ENCODE peak calls at places on chromosomes 16 and 17, in seven cellular contexts. Y is cardiac muscle cell, U is HCT116, S is A549, R is stomach, P is mesendoderm, B is GM12878. G is an unnamed sample.

GRCh38 chr17:71600137-71600789 is 520.6 kb upstream of the SOX9 start:
- DNase-seq in S (no peak), P (no peak), B (no peak), U (no peak), Y (no peak), R (no peak), G (no peak)

GRCh38 chr17:56912105-56912999 is 1.5 kb downstream of the TRIM25 start:
- DNase-seq in B (no peak), Y (no peak), R (peak; percentile 32), U (no peak), P (no peak), S (no peak), G (no peak)

GRCh38 chr16:3135120-3135715 is 389 bp downstream of the ZNF213 start:
- DNase-seq in B (no peak), P (no peak), R (no peak), S (no peak), Y (no peak), U (no peak), G (no peak)

GRCh38 chr17:41392278-41392677 is 5.1 kb downstream of the KRT31 start:
- DNase-seq in R (no peak), Y (no peak), B (no peak), U (no peak), P (no peak), S (no peak), G (no peak)

GRCh38 chr17:44112284-44113280 is 10.9 kb downstream of the HDAC5 start:
- DNase-seq in U (no peak), Y (peak; percentile 92), S (no peak), B (no peak), P (no peak), R (no peak), G (no peak)

GRCh38 chr16:82287948-82288347 is 117.9 kb upstream of the MPHOSPH6 start:
- DNase-seq in S (no peak), Y (no peak), R (no peak), P (no peak), U (no peak), B (no peak), G (no peak)

GRCh38 chr16:84471316-84471715 is 33.1 kb downstream of the MEAK7 start:
- DNase-seq in U (no peak), P (no peak), B (no peak), Y (no peak), S (no peak), R (peak; percentile 22), G (no peak)

GRCh38 chr16:58127634-58128033 is 1.5 kb downstream of the CFAP20 start:
- DNase-seq in Y (no peak), P (no peak), U (no peak), B (no peak), S (no peak), R (no peak), G (no peak)

GRCh38 chr17:2090804-2091534 is 36.1 kb downstream of the HIC1 start:
- DNase-seq in P (peak; percentile 90), R (no peak), Y (no peak), U (no peak), S (peak; percentile 51), B (no peak), G (no peak)

GRCh38 chr17:82489117-82489516 is 30.4 kb upstream of the FOXK2 start:
- DNase-seq in R (no peak), P (no peak), U (no peak), Y (no peak), B (no peak), S (no peak), G (no peak)

GRCh38 chr16:66270333-66270927 is 96.1 kb upstream of the CDH5 start:
- DNase-seq in U (peak; percentile 58), P (peak; percentile 91), R (peak; percentile 68), B (no peak), S (peak; percentile 73), Y (peak; percentile 80), G (no peak)

GRCh38 chr16:65070831-65071230 is 51.0 kb downstream of the CDH11 start:
- DNase-seq in R (peak; percentile 26), B (no peak), Y (peak; percentile 23), S (peak; percentile 87), U (no peak), P (peak; percentile 93), G (peak; percentile 10)

GRCh38 chr16:89139907-89140361 is 31.6 kb upstream of the CDH15 start:
- DNase-seq in B (no peak), U (no peak), R (no peak), Y (no peak), P (no peak), S (no peak), G (no peak)

GRCh38 chr17:45320349-45320930 is 3.6 kb upstream of the MAP3K14 start:
- DNase-seq in B (no peak), Y (no peak), P (no peak), R (no peak), U (no peak), S (peak; percentile 75), G (no peak)

GRCh38 chr17:35795007-35795870 is at the start of gene MMP28:
- DNase-seq in B (no peak), U (no peak), S (peak; percentile 52), P (no peak), R (peak; percentile 64), Y (peak; percentile 58), G (no peak)

GRCh38 chr17:36463916-36464764 is 22.3 kb upstream of the ZNHIT3 start:
- DNase-seq in S (peak; percentile 76), U (peak; percentile 47), Y (peak; percentile 85), R (peak; percentile 56), B (no peak), P (peak; percentile 97), G (no peak)

GRCh38 chr16:67445126-67445426 is 14.2 kb downstream of the HSD11B2 start:
- DNase-seq in U (no peak), P (no peak), R (no peak), B (no peak), S (no peak), Y (no peak), G (no peak)

GRCh38 chr16:471353-472198 is 46.1 kb downstream of the RAB11FIP3 start:
- DNase-seq in R (no peak), U (no peak), B (no peak), Y (no peak), S (no peak), P (peak; percentile 89), G (no peak)

GRCh38 chr16:10640934-10641333 is 53.8 kb downstream of the TEKT5 start:
- DNase-seq in S (no peak), U (no peak), Y (no peak), P (no peak), R (no peak), B (no peak), G (no peak)

GRCh38 chr17:62965149-62965648 is 836 bp upstream of the TANC2 start:
- DNase-seq in U (no peak), R (no peak), P (no peak), Y (peak; percentile 12), S (no peak), B (no peak), G (no peak)

GRCh38 chr16:89697161-89697615 is 4.3 kb downstream of the SPATA2L start:
- DNase-seq in U (no peak), P (no peak), R (no peak), B (no peak), S (no peak), Y (no peak), G (no peak)

GRCh38 chr17:47927821-47928400 is 13.5 kb upstream of the PNPO start:
- DNase-seq in U (no peak), P (no peak), Y (no peak), S (no peak), B (no peak), R (no peak), G (no peak)
- H3K4me1 ChIP-seq in U (peaks cover 12% of the 10 kb centered on the region), P (no peaks in the 10 kb centered on the region), Y (no peaks in the 10 kb centered on the region), S (peaks cover 2% of the 10 kb centered on the region), B (no peaks in the 10 kb centered on the region), R (no peaks in the 10 kb centered on the region), G (peaks cover 3% of the 10 kb centered on the region)

DNA sequence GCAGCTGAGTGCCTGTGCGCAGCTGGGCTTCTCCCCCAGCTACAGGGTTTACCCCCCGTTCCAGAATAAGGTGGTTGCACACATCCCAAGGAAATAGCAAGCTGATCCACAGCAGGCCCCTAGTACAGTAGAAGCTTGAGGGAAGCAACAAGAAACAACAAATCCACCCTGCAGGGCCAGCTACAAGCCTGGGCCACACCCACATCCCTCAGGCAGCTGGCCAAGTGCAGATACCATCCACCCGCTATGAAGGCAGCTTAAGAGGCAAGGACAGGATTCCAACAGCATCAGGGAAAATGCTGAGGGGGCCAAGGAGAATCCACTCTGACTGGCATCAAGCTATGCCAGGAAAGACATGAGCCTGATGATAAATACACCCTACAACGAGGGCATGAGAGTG is 66.9 kb upstream of the RCVRN start:
- DNase-seq in U (no peak), R (peak; percentile 35), S (peak; percentile 24), B (no peak), P (peak; percentile 43), Y (peak; percentile 49), G (no peak)
- H3K27ac ChIP-seq in U (no peak overlapping the region), R (no peak overlapping the region), S (no peak overlapping the region), B (no peak overlapping the region), P (no peak overlapping the region), Y (no peak overlapping the region), G (no peak overlapping the region)

GRCh38 chr17:40073454-40074174 is 10.8 kb downstream of the THRA start:
- DNase-seq in B (no peak), U (no peak), P (no peak), S (no peak), Y (no peak), R (no peak), G (no peak)
- H3K4me1 ChIP-seq in B (peaks cover 24% of the 10 kb centered on the region), U (peaks cover 67% of the 10 kb centered on the region), P (peaks cover 15% of the 10 kb centered on the region), S (peaks cover 76% of the 10 kb centered on the region), Y (peaks cover 74% of the 10 kb centered on the region), R (peaks cover 84% of the 10 kb centered on the region), G (peaks cover 63% of the 10 kb centered on the region)

GRCh38 chr17:76498886-76499667 is 2.1 kb downstream of the RHBDF2 start:
- DNase-seq in S (no peak), R (no peak), Y (no peak), U (no peak), P (peak; percentile 34), B (peak; percentile 71), G (no peak)
- H3K27ac ChIP-seq in S (peak overlapping the region; percentile 96), R (peak overlapping the region; percentile 91), Y (peak overlapping the region; percentile 72), U (peak overlapping the region; percentile 96), P (no peak overlapping the region), B (peak overlapping the region; percentile 86), G (peak overlapping the region; percentile 89)

GRCh38 chr17:79937435-79937870 is 98.2 kb upstream of the CBX4 start:
- DNase-seq in B (no peak), R (no peak), Y (no peak), S (no peak), U (no peak), P (no peak), G (no peak)

GRCh38 chr17:79936661-79937434 is 97.6 kb upstream of the CBX4 start:
- DNase-seq in S (no peak), P (no peak), U (no peak), R (no peak), B (no peak), Y (no peak), G (no peak)

GRCh38 chr17:79934653-79934970 is 95.4 kb upstream of the CBX4 start:
- DNase-seq in R (no peak), U (no peak), Y (no peak), B (no peak), P (no peak), S (no peak), G (no peak)

GRCh38 chr17:79935197-79935844 is 96.1 kb upstream of the CBX4 start:
- DNase-seq in U (no peak), B (no peak), R (no peak), Y (no peak), P (no peak), S (no peak), G (no peak)

GRCh38 chr17:79935845-79936470 is 96.7 kb upstream of the CBX4 start:
- DNase-seq in S (no peak), Y (no peak), B (no peak), P (no peak), R (no peak), U (no peak), G (no peak)
- H3K4me1 ChIP-seq in S (peaks cover 62% of the 10 kb centered on the region), Y (no peaks in the 10 kb centered on the region), B (peaks cover 7% of the 10 kb centered on the region), P (peaks cover 3% of the 10 kb centered on the region), R (peaks cover 11% of the 10 kb centered on the region), U (peaks cover 19% of the 10 kb centered on the region), G (peaks cover 30% of the 10 kb centered on the region)